ENCODE peak calls at places on chromosomes 12 and 14, in ten cellular contexts. G is endothelial cell of umbilical vein; H is brain microvascular endothelial cell; F is heart right ventricle; Y is CD4-positive, alpha-beta T cell; E is neural progenitor cell; T is upper lobe of right lung; O is fibroblast of lung; D is sigmoid colon; S is pancreas. C is an unnamed sample.

GRCh38 chr14:69713127-69713800 is 53.7 kb upstream of the SRSF5 start:
- DNase-seq in T (no peak), E (peak; percentile 75), D (no peak), S (peak; percentile 69), H (no peak), O (no peak), F (no peak), G (peak; percentile 62), Y (no peak), C (no peak)

GRCh38 chr14:33631021-33631420 is 319.9 kb downstream of the EGLN3 start:
- DNase-seq in D (no peak), T (no peak), G (no peak), E (no peak), H (no peak), Y (no peak), O (no peak), F (no peak), S (no peak), C (no peak)

GRCh38 chr12:94206886-94207285 is 58.5 kb downstream of the PLXNC1 start:
- DNase-seq in S (no peak), H (no peak), Y (no peak), T (no peak), E (no peak), D (no peak), F (no peak), O (peak; percentile 21), G (no peak), C (peak; percentile 85)

GRCh38 chr12:88650715-88651114 is 70.4 kb upstream of the KITLG start:
- DNase-seq in T (no peak), E (no peak), G (no peak), D (no peak), Y (no peak), F (no peak), H (peak; percentile 34), S (no peak), O (peak; percentile 55), C (peak; percentile 82)

GRCh38 chr14:91153360-91153759 is 39.5 kb downstream of the DGLUCY start:
- DNase-seq in O (no peak), F (no peak), H (no peak), E (no peak), T (no peak), Y (no peak), D (no peak), S (no peak), G (no peak), C (no peak)

GRCh38 chr12:6452245-6452731 is 446 bp downstream of the TAPBPL start:
- DNase-seq in F (no peak), Y (no peak), S (no peak), E (peak; percentile 14), D (peak; percentile 79), G (no peak), O (no peak), T (no peak), H (no peak), C (no peak)

GRCh38 chr14:50082308-50082742 is 34.0 kb downstream of the VCPKMT start:
- DNase-seq in O (no peak), H (no peak), D (no peak), G (no peak), T (no peak), F (no peak), E (no peak), S (no peak), Y (peak; percentile 40), C (no peak)

GRCh38 chr14:53553221-53553620 is 400.1 kb upstream of the DDHD1 start:
- DNase-seq in S (no peak), Y (no peak), G (no peak), F (no peak), H (no peak), O (no peak), T (no peak), E (no peak), D (no peak), C (no peak)

GRCh38 chr14:23119362-23120327 is 590 bp upstream of the CEBPE start:
- DNase-seq in Y (peak; percentile 33), S (no peak), O (no peak), H (no peak), E (peak; percentile 38), F (no peak), G (no peak), T (no peak), D (peak; percentile 55), C (no peak)

DNA sequence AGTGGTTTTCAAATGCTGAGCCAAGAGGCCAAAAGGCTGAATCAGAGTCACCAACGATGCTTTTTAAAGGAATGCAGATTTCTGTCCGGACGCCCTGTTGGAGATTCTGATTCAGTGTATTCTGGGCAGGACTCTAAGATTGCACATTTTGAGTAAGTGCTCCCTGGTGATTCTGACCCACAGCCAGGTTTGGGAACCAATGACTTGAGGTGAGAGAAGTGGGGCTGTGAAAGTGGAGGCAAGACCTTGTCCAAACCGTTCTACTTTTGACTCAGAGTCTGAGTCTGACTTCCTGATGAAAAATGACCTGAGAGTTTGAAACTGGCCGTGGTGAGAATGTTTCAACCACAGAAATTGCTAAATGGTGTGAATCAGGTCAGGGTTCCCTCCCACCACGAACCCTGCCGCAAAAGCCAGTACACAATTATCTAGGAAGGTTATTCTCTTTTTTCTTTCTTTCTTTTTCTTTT is 90.2 kb downstream of the NTN4 start:
- DNase-seq in G (no peak), D (no peak), O (peak; percentile 62), Y (no peak), T (no peak), S (no peak), H (peak; percentile 82), F (no peak), E (no peak), C (peak; percentile 84)
- H3K27ac ChIP-seq in G (no peak overlapping the region), D (no peak overlapping the region), O (peak overlapping the region; percentile 47), Y (no peak overlapping the region), T (no peak overlapping the region), S (no peak overlapping the region), H (peak overlapping the region; percentile 56), F (peak overlapping the region; percentile 51), E (no peak overlapping the region), C (peak overlapping the region; percentile 99)

GRCh38 chr14:61561144-61561543 is 134.2 kb upstream of the HIF1A start:
- DNase-seq in F (no peak), H (peak; percentile 67), O (peak; percentile 67), E (peak; percentile 11), S (no peak), G (peak; percentile 62), T (no peak), Y (no peak), D (no peak), C (peak; percentile 93)
- TF ChIP-seq CTCF in F (no peak), H (peak; percentile 64), O (no peak), E (no peak), S (no peak), G (peak; percentile 27), T (no peak), Y (no peak), D (no peak), C (peak; percentile 53)

GRCh38 chr12:106760184-106760531 is 14.3 kb upstream of the RIC8B start:
- DNase-seq in T (no peak), D (no peak), G (no peak), Y (no peak), S (no peak), E (peak; percentile 73), F (no peak), O (no peak), H (peak; percentile 15), C (no peak)
- H3K27ac ChIP-seq in T (no peak overlapping the region), D (no peak overlapping the region), G (no peak overlapping the region), Y (peak overlapping the region; percentile 32), S (no peak overlapping the region), E (peak overlapping the region; percentile 89), F (peak overlapping the region; percentile 52), O (no peak overlapping the region), H (no peak overlapping the region), C (no peak overlapping the region)

GRCh38 chr12:69468237-69469026 is 1.8 kb upstream of the FRS2 start:
- DNase-seq in O (peak; percentile 12), S (no peak), G (no peak), D (no peak), E (no peak), F (no peak), Y (no peak), T (no peak), H (no peak), C (no peak)

GRCh38 chr12:69473229-69473628 is 3.0 kb downstream of the FRS2 start:
- DNase-seq in D (no peak), O (no peak), Y (no peak), T (no peak), F (no peak), E (no peak), H (no peak), S (no peak), G (no peak), C (no peak)

GRCh38 chr12:69469854-69470188 is 367 bp upstream of the FRS2 start:
- DNase-seq in H (no peak), Y (no peak), O (no peak), D (no peak), T (no peak), F (no peak), E (no peak), G (no peak), S (no peak), C (no peak)

GRCh38 chr12:69471667-69472385 is 1.6 kb downstream of the FRS2 start:
- DNase-seq in H (no peak), D (no peak), G (no peak), F (no peak), S (no peak), E (no peak), T (no peak), Y (no peak), O (no peak), C (no peak)

DNA sequence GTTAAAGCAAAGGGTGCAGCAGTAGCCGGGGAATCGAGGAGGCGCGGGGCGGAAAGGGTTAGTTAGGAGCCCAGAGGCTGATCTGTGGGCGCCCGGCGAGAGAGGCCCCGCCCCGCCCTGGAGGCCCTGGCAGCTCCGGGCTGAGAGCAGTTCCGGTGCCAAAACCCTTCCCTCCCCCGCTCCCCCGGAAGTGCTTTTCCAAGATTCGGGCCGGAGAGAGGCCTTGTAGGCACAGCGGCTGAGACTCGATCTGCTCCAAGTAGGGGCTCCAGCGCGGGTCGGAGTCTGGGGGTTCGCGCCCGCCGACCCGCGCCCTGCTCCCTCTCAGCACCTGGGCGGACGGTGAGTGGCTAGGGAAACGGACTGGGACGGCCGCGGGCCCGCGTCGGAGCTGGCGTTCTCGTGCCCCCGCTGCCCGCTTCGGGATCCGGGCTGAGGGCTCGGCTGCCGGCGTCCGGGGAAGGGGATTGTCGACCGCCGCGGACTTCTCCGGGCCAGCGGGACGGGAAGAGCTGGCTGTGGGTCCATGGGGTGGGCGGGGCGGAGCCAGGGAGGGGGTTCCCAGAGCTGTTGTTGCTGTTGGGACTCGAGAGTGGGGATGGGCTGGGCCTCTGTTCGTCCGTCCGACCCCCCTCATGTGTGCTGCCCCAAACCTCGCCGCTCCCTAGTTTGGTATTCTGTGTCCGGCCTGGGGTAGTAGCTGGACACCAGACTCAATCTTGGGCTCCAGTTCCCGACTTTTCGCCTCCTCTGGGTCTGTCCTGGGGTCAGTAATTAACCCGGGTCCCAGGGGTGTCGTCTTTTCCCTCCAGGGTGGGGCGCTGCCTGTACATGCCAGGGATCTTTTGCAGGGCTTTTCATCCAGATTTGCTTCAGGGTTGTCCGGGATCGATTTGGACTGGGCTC is at the start of gene FRS2:
- DNase-seq in T (peak; percentile 95), S (peak; percentile 95), F (peak; percentile 92), Y (peak; percentile 68), G (peak; percentile 88), E (peak; percentile 96), O (peak; percentile 90), H (peak; percentile 88), D (peak; percentile 95), C (peak; percentile 88)
- TF ChIP-seq CTCF in T (peak; percentile 34), S (no peak), F (peak; percentile 23), Y (no peak), G (peak; percentile 32), E (peak; percentile 47), O (peak; percentile 54), H (peak; percentile 70), D (no peak), C (peak; percentile 61)

GRCh38 chr14:100297320-100298300 is 8.6 kb downstream of the SLC25A29 start:
- DNase-seq in D (peak; percentile 96), O (peak; percentile 85), E (no peak), Y (no peak), G (peak; percentile 28), T (peak; percentile 77), F (peak; percentile 78), H (peak; percentile 27), S (peak; percentile 72), C (no peak)
- H3K27ac ChIP-seq in D (peak overlapping the region; percentile 85), O (peak overlapping the region; percentile 22), E (no peak overlapping the region), Y (no peak overlapping the region), G (no peak overlapping the region), T (peak overlapping the region; percentile 76), F (peak overlapping the region; percentile 79), H (no peak overlapping the region), S (peak overlapping the region; percentile 66), C (no peak overlapping the region)